ENCODE peak calls at places on chromosome 16, in nine cellular contexts. One of them, this sample, is unnamed.

GRCh38 chr16:53826658-53827057 is 122.7 kb downstream of the FTO start:
- DNase-seq in stimulated activated CD8-positive, alpha-beta memory T cell treated with anti-CD3 and anti-CD28 coated beads, Interleukin-4, amount 100 ng/mL, for 24 hours: no peak
- DNase-seq in immature natural killer cell: no peak
- DNase-seq in left kidney: no peak
- DNase-seq in germinal center: no peak
- DNase-seq in neural crest cell: no peak
- DNase-seq in activated CD4-positive, CD25-positive, alpha-beta regulatory T cell: no peak
- DNase-seq in aorta: no peak
- DNase-seq in anterior cingulate cortex: no peak
- DNase-seq in this sample: peak; percentile 54

GRCh38 chr16:3945751-3946603 is 65.5 kb upstream of the CREBBP start:
- DNase-seq in immature natural killer cell: no peak
- DNase-seq in germinal center: no peak
- DNase-seq in aorta: no peak
- DNase-seq in anterior cingulate cortex: no peak
- DNase-seq in neural crest cell: no peak
- DNase-seq in stimulated activated CD8-positive, alpha-beta memory T cell treated with anti-CD3 and anti-CD28 coated beads, Interleukin-4, amount 100 ng/mL, for 24 hours: no peak
- DNase-seq in activated CD4-positive, CD25-positive, alpha-beta regulatory T cell: no peak
- DNase-seq in left kidney: peak; percentile 90
- DNase-seq in this sample: peak; percentile 69

GRCh38 chr16:24070851-24071250 is 185.3 kb upstream of the CACNG3 start:
- DNase-seq in immature natural killer cell: peak; percentile 8
- DNase-seq in neural crest cell: peak; percentile 15
- DNase-seq in aorta: no peak
- DNase-seq in germinal center: peak; percentile 83
- DNase-seq in left kidney: peak; percentile 65
- DNase-seq in stimulated activated CD8-positive, alpha-beta memory T cell treated with anti-CD3 and anti-CD28 coated beads, Interleukin-4, amount 100 ng/mL, for 24 hours: no peak
- DNase-seq in activated CD4-positive, CD25-positive, alpha-beta regulatory T cell: no peak
- DNase-seq in anterior cingulate cortex: no peak
- DNase-seq in this sample: peak; percentile 27

GRCh38 chr16:15043344-15043743 is 12.5 kb downstream of the NTAN1 start:
- DNase-seq in anterior cingulate cortex: no peak
- DNase-seq in activated CD4-positive, CD25-positive, alpha-beta regulatory T cell: no peak
- DNase-seq in immature natural killer cell: no peak
- DNase-seq in stimulated activated CD8-positive, alpha-beta memory T cell treated with anti-CD3 and anti-CD28 coated beads, Interleukin-4, amount 100 ng/mL, for 24 hours: no peak
- DNase-seq in left kidney: no peak
- DNase-seq in aorta: no peak
- DNase-seq in neural crest cell: no peak
- DNase-seq in germinal center: no peak
- DNase-seq in this sample: no peak

GRCh38 chr16:2243031-2243528 is 6.8 kb downstream of the DNASE1L2 start:
- DNase-seq in anterior cingulate cortex: no peak
- DNase-seq in activated CD4-positive, CD25-positive, alpha-beta regulatory T cell: no peak
- DNase-seq in aorta: no peak
- DNase-seq in left kidney: no peak
- DNase-seq in germinal center: no peak
- DNase-seq in stimulated activated CD8-positive, alpha-beta memory T cell treated with anti-CD3 and anti-CD28 coated beads, Interleukin-4, amount 100 ng/mL, for 24 hours: no peak
- DNase-seq in immature natural killer cell: no peak
- DNase-seq in neural crest cell: no peak
- DNase-seq in this sample: no peak

GRCh38 chr16:17921357-17921978 is 415.1 kb downstream of the NPIPA8 start:
- DNase-seq in neural crest cell: peak; percentile 11
- DNase-seq in activated CD4-positive, CD25-positive, alpha-beta regulatory T cell: no peak
- DNase-seq in stimulated activated CD8-positive, alpha-beta memory T cell treated with anti-CD3 and anti-CD28 coated beads, Interleukin-4, amount 100 ng/mL, for 24 hours: peak; percentile 39
- DNase-seq in anterior cingulate cortex: no peak
- DNase-seq in aorta: no peak
- DNase-seq in immature natural killer cell: peak; percentile 16
- DNase-seq in left kidney: peak; percentile 25
- DNase-seq in germinal center: peak; percentile 41
- DNase-seq in this sample: no peak

GRCh38 chr16:67397812-67398545 is 4.7 kb upstream of the TPPP3 start:
- DNase-seq in aorta: peak; percentile 69
- DNase-seq in stimulated activated CD8-positive, alpha-beta memory T cell treated with anti-CD3 and anti-CD28 coated beads, Interleukin-4, amount 100 ng/mL, for 24 hours: no peak
- DNase-seq in immature natural killer cell: no peak
- DNase-seq in neural crest cell: no peak
- DNase-seq in germinal center: no peak
- DNase-seq in left kidney: peak; percentile 87
- DNase-seq in activated CD4-positive, CD25-positive, alpha-beta regulatory T cell: no peak
- DNase-seq in anterior cingulate cortex: no peak
- DNase-seq in this sample: no peak

GRCh38 chr16:83779881-83780280 is 27.9 kb upstream of the HSBP1 start:
- DNase-seq in left kidney: no peak
- DNase-seq in activated CD4-positive, CD25-positive, alpha-beta regulatory T cell: no peak
- DNase-seq in germinal center: no peak
- DNase-seq in immature natural killer cell: no peak
- DNase-seq in neural crest cell: no peak
- DNase-seq in anterior cingulate cortex: no peak
- DNase-seq in stimulated activated CD8-positive, alpha-beta memory T cell treated with anti-CD3 and anti-CD28 coated beads, Interleukin-4, amount 100 ng/mL, for 24 hours: no peak
- DNase-seq in aorta: no peak
- DNase-seq in this sample: no peak

GRCh38 chr16:80480664-80481063 is 60.1 kb upstream of the DYNLRB2 start:
- DNase-seq in left kidney: no peak
- DNase-seq in immature natural killer cell: no peak
- DNase-seq in neural crest cell: no peak
- DNase-seq in stimulated activated CD8-positive, alpha-beta memory T cell treated with anti-CD3 and anti-CD28 coated beads, Interleukin-4, amount 100 ng/mL, for 24 hours: no peak
- DNase-seq in activated CD4-positive, CD25-positive, alpha-beta regulatory T cell: no peak
- DNase-seq in aorta: no peak
- DNase-seq in germinal center: no peak
- DNase-seq in anterior cingulate cortex: no peak
- DNase-seq in this sample: no peak

GRCh38 chr16:89449726-89450335 is 40.5 kb downstream of the ANKRD11 start:
- DNase-seq in germinal center: no peak
- DNase-seq in left kidney: no peak
- DNase-seq in neural crest cell: no peak
- DNase-seq in aorta: no peak
- DNase-seq in immature natural killer cell: no peak
- DNase-seq in stimulated activated CD8-positive, alpha-beta memory T cell treated with anti-CD3 and anti-CD28 coated beads, Interleukin-4, amount 100 ng/mL, for 24 hours: no peak
- DNase-seq in anterior cingulate cortex: no peak
- DNase-seq in activated CD4-positive, CD25-positive, alpha-beta regulatory T cell: no peak
- DNase-seq in this sample: no peak

GRCh38 chr16:17590711-17591654 is 120.2 kb upstream of the XYLT1 start:
- DNase-seq in aorta: no peak
- DNase-seq in activated CD4-positive, CD25-positive, alpha-beta regulatory T cell: no peak
- DNase-seq in left kidney: no peak
- DNase-seq in stimulated activated CD8-positive, alpha-beta memory T cell treated with anti-CD3 and anti-CD28 coated beads, Interleukin-4, amount 100 ng/mL, for 24 hours: peak; percentile 53
- DNase-seq in germinal center: no peak
- DNase-seq in neural crest cell: no peak
- DNase-seq in anterior cingulate cortex: no peak
- DNase-seq in immature natural killer cell: peak; percentile 67
- DNase-seq in this sample: no peak

GRCh38 chr16:52318259-52319008 is 228.5 kb downstream of the TOX3 start:
- DNase-seq in stimulated activated CD8-positive, alpha-beta memory T cell treated with anti-CD3 and anti-CD28 coated beads, Interleukin-4, amount 100 ng/mL, for 24 hours: no peak
- DNase-seq in germinal center: no peak
- DNase-seq in left kidney: peak; percentile 3
- DNase-seq in neural crest cell: no peak
- DNase-seq in anterior cingulate cortex: no peak
- DNase-seq in immature natural killer cell: no peak
- DNase-seq in aorta: no peak
- DNase-seq in activated CD4-positive, CD25-positive, alpha-beta regulatory T cell: no peak
- DNase-seq in this sample: no peak

GRCh38 chr16:60655514-60656153 is 1380.6 kb downstream of the CDH8 start:
- DNase-seq in germinal center: no peak
- DNase-seq in aorta: no peak
- DNase-seq in neural crest cell: no peak
- DNase-seq in stimulated activated CD8-positive, alpha-beta memory T cell treated with anti-CD3 and anti-CD28 coated beads, Interleukin-4, amount 100 ng/mL, for 24 hours: no peak
- DNase-seq in left kidney: no peak
- DNase-seq in immature natural killer cell: no peak
- DNase-seq in anterior cingulate cortex: no peak
- DNase-seq in activated CD4-positive, CD25-positive, alpha-beta regulatory T cell: no peak
- DNase-seq in this sample: no peak

GRCh38 chr16:28553776-28554633 is at the start of gene SGF29:
- DNase-seq in aorta: peak; percentile 98
- DNase-seq in anterior cingulate cortex: peak; percentile 94
- DNase-seq in left kidney: peak; percentile 97
- DNase-seq in activated CD4-positive, CD25-positive, alpha-beta regulatory T cell: peak; percentile 81
- DNase-seq in immature natural killer cell: peak; percentile 96
- DNase-seq in stimulated activated CD8-positive, alpha-beta memory T cell treated with anti-CD3 and anti-CD28 coated beads, Interleukin-4, amount 100 ng/mL, for 24 hours: peak; percentile 86
- DNase-seq in germinal center: peak; percentile 97
- DNase-seq in neural crest cell: peak; percentile 80
- DNase-seq in this sample: peak; percentile 94

GRCh38 chr16:68995011-68995504 is 110.4 kb upstream of the HAS3 start:
- DNase-seq in aorta: no peak
- DNase-seq in neural crest cell: no peak
- DNase-seq in anterior cingulate cortex: no peak
- DNase-seq in immature natural killer cell: no peak
- DNase-seq in activated CD4-positive, CD25-positive, alpha-beta regulatory T cell: no peak
- DNase-seq in germinal center: no peak
- DNase-seq in left kidney: peak; percentile 43
- DNase-seq in stimulated activated CD8-positive, alpha-beta memory T cell treated with anti-CD3 and anti-CD28 coated beads, Interleukin-4, amount 100 ng/mL, for 24 hours: no peak
- DNase-seq in this sample: peak; percentile 61

GRCh38 chr16:73059779-73060178 is 11.9 kb upstream of the ZFHX3 start:
- DNase-seq in left kidney: no peak
- DNase-seq in aorta: no peak
- DNase-seq in germinal center: no peak
- DNase-seq in activated CD4-positive, CD25-positive, alpha-beta regulatory T cell: no peak
- DNase-seq in neural crest cell: no peak
- DNase-seq in anterior cingulate cortex: no peak
- DNase-seq in stimulated activated CD8-positive, alpha-beta memory T cell treated with anti-CD3 and anti-CD28 coated beads, Interleukin-4, amount 100 ng/mL, for 24 hours: no peak
- DNase-seq in immature natural killer cell: no peak
- DNase-seq in this sample: no peak

GRCh38 chr16:87931504-87931903 is 4.8 kb downstream of the CA5A start:
- DNase-seq in immature natural killer cell: no peak
- DNase-seq in left kidney: no peak
- DNase-seq in anterior cingulate cortex: no peak
- DNase-seq in activated CD4-positive, CD25-positive, alpha-beta regulatory T cell: no peak
- DNase-seq in stimulated activated CD8-positive, alpha-beta memory T cell treated with anti-CD3 and anti-CD28 coated beads, Interleukin-4, amount 100 ng/mL, for 24 hours: no peak
- DNase-seq in germinal center: no peak
- DNase-seq in neural crest cell: no peak
- DNase-seq in aorta: no peak
- DNase-seq in this sample: no peak

GRCh38 chr16:56282455-56282854 is 91.2 kb downstream of the GNAO1 start:
- DNase-seq in anterior cingulate cortex: no peak
- DNase-seq in aorta: no peak
- DNase-seq in germinal center: peak; percentile 53
- DNase-seq in neural crest cell: no peak
- DNase-seq in activated CD4-positive, CD25-positive, alpha-beta regulatory T cell: no peak
- DNase-seq in stimulated activated CD8-positive, alpha-beta memory T cell treated with anti-CD3 and anti-CD28 coated beads, Interleukin-4, amount 100 ng/mL, for 24 hours: no peak
- DNase-seq in left kidney: no peak
- DNase-seq in immature natural killer cell: no peak
- DNase-seq in this sample: no peak

GRCh38 chr16:17339764-17340541 is 130.8 kb downstream of the XYLT1 start:
- DNase-seq in aorta: peak; percentile 81
- DNase-seq in activated CD4-positive, CD25-positive, alpha-beta regulatory T cell: no peak
- DNase-seq in neural crest cell: no peak
- DNase-seq in anterior cingulate cortex: no peak
- DNase-seq in stimulated activated CD8-positive, alpha-beta memory T cell treated with anti-CD3 and anti-CD28 coated beads, Interleukin-4, amount 100 ng/mL, for 24 hours: no peak
- DNase-seq in germinal center: no peak
- DNase-seq in immature natural killer cell: no peak
- DNase-seq in left kidney: no peak
- DNase-seq in this sample: peak; percentile 22

GRCh38 chr16:55630774-55631173 is 25.0 kb upstream of the SLC6A2 start:
- DNase-seq in immature natural killer cell: no peak
- DNase-seq in aorta: no peak
- DNase-seq in anterior cingulate cortex: no peak
- DNase-seq in germinal center: no peak
- DNase-seq in activated CD4-positive, CD25-positive, alpha-beta regulatory T cell: no peak
- DNase-seq in neural crest cell: no peak
- DNase-seq in left kidney: no peak
- DNase-seq in stimulated activated CD8-positive, alpha-beta memory T cell treated with anti-CD3 and anti-CD28 coated beads, Interleukin-4, amount 100 ng/mL, for 24 hours: no peak
- DNase-seq in this sample: no peak

GRCh38 chr16:82341146-82341669 is 171.2 kb upstream of the MPHOSPH6 start:
- DNase-seq in activated CD4-positive, CD25-positive, alpha-beta regulatory T cell: no peak
- DNase-seq in left kidney: no peak
- DNase-seq in anterior cingulate cortex: no peak
- DNase-seq in aorta: no peak
- DNase-seq in germinal center: no peak
- DNase-seq in neural crest cell: no peak
- DNase-seq in immature natural killer cell: no peak
- DNase-seq in stimulated activated CD8-positive, alpha-beta memory T cell treated with anti-CD3 and anti-CD28 coated beads, Interleukin-4, amount 100 ng/mL, for 24 hours: no peak
- DNase-seq in this sample: no peak

GRCh38 chr16:8572919-8573724 is 17.2 kb downstream of the TMEM114 start:
- DNase-seq in stimulated activated CD8-positive, alpha-beta memory T cell treated with anti-CD3 and anti-CD28 coated beads, Interleukin-4, amount 100 ng/mL, for 24 hours: no peak
- DNase-seq in left kidney: peak; percentile 68
- DNase-seq in immature natural killer cell: no peak
- DNase-seq in aorta: no peak
- DNase-seq in activated CD4-positive, CD25-positive, alpha-beta regulatory T cell: no peak
- DNase-seq in neural crest cell: no peak
- DNase-seq in anterior cingulate cortex: no peak
- DNase-seq in germinal center: no peak
- DNase-seq in this sample: peak; percentile 68

GRCh38 chr16:2486645-2487516 is 12.0 kb downstream of the TBC1D24 start:
- DNase-seq in immature natural killer cell: peak; percentile 79
- DNase-seq in stimulated activated CD8-positive, alpha-beta memory T cell treated with anti-CD3 and anti-CD28 coated beads, Interleukin-4, amount 100 ng/mL, for 24 hours: peak; percentile 59
- DNase-seq in neural crest cell: no peak
- DNase-seq in germinal center: peak; percentile 88
- DNase-seq in aorta: no peak
- DNase-seq in activated CD4-positive, CD25-positive, alpha-beta regulatory T cell: peak; percentile 67
- DNase-seq in anterior cingulate cortex: peak; percentile 43
- DNase-seq in left kidney: peak; percentile 81
- DNase-seq in this sample: no peak

GRCh38 chr16:1537763-1538289 is 4.4 kb downstream of the TMEM204 start:
- DNase-seq in stimulated activated CD8-positive, alpha-beta memory T cell treated with anti-CD3 and anti-CD28 coated beads, Interleukin-4, amount 100 ng/mL, for 24 hours: no peak
- DNase-seq in anterior cingulate cortex: no peak
- DNase-seq in germinal center: no peak
- DNase-seq in left kidney: no peak
- DNase-seq in aorta: no peak
- DNase-seq in immature natural killer cell: no peak
- DNase-seq in neural crest cell: no peak
- DNase-seq in activated CD4-positive, CD25-positive, alpha-beta regulatory T cell: no peak
- DNase-seq in this sample: no peak

GRCh38 chr16:88681709-88682451 is 4.4 kb downstream of the SNAI3 start:
- DNase-seq in anterior cingulate cortex: peak; percentile 55
- DNase-seq in stimulated activated CD8-positive, alpha-beta memory T cell treated with anti-CD3 and anti-CD28 coated beads, Interleukin-4, amount 100 ng/mL, for 24 hours: no peak
- DNase-seq in germinal center: peak; percentile 85
- DNase-seq in neural crest cell: no peak
- DNase-seq in aorta: peak; percentile 76
- DNase-seq in left kidney: peak; percentile 52
- DNase-seq in activated CD4-positive, CD25-positive, alpha-beta regulatory T cell: no peak
- DNase-seq in immature natural killer cell: peak; percentile 28
- DNase-seq in this sample: no peak

GRCh38 chr16:88527186-88527936 is 42.8 kb upstream of the ZC3H18 start:
- DNase-seq in germinal center: peak; percentile 71
- DNase-seq in aorta: peak; percentile 87
- DNase-seq in left kidney: peak; percentile 86
- DNase-seq in neural crest cell: peak; percentile 73
- DNase-seq in activated CD4-positive, CD25-positive, alpha-beta regulatory T cell: peak; percentile 40
- DNase-seq in immature natural killer cell: peak; percentile 67
- DNase-seq in stimulated activated CD8-positive, alpha-beta memory T cell treated with anti-CD3 and anti-CD28 coated beads, Interleukin-4, amount 100 ng/mL, for 24 hours: peak; percentile 51
- DNase-seq in anterior cingulate cortex: peak; percentile 35
- DNase-seq in this sample: peak; percentile 80

GRCh38 chr16:61820398-61820797 is 215.8 kb downstream of the CDH8 start:
- DNase-seq in germinal center: no peak
- DNase-seq in aorta: no peak
- DNase-seq in activated CD4-positive, CD25-positive, alpha-beta regulatory T cell: no peak
- DNase-seq in neural crest cell: no peak
- DNase-seq in anterior cingulate cortex: no peak
- DNase-seq in stimulated activated CD8-positive, alpha-beta memory T cell treated with anti-CD3 and anti-CD28 coated beads, Interleukin-4, amount 100 ng/mL, for 24 hours: no peak
- DNase-seq in left kidney: no peak
- DNase-seq in immature natural killer cell: no peak
- DNase-seq in this sample: no peak

GRCh38 chr16:12544477-12545291 is 259.0 kb downstream of the CPPED1 start:
- DNase-seq in immature natural killer cell: no peak
- DNase-seq in germinal center: peak; percentile 17
- DNase-seq in left kidney: no peak
- DNase-seq in activated CD4-positive, CD25-positive, alpha-beta regulatory T cell: no peak
- DNase-seq in anterior cingulate cortex: no peak
- DNase-seq in stimulated activated CD8-positive, alpha-beta memory T cell treated with anti-CD3 and anti-CD28 coated beads, Interleukin-4, amount 100 ng/mL, for 24 hours: no peak
- DNase-seq in aorta: no peak
- DNase-seq in neural crest cell: no peak
- DNase-seq in this sample: no peak

GRCh38 chr16:67149276-67150057 is 1.3 kb downstream of the B3GNT9 start:
- DNase-seq in germinal center: no peak
- DNase-seq in stimulated activated CD8-positive, alpha-beta memory T cell treated with anti-CD3 and anti-CD28 coated beads, Interleukin-4, amount 100 ng/mL, for 24 hours: no peak
- DNase-seq in left kidney: peak; percentile 36
- DNase-seq in anterior cingulate cortex: no peak
- DNase-seq in activated CD4-positive, CD25-positive, alpha-beta regulatory T cell: no peak
- DNase-seq in aorta: peak; percentile 71
- DNase-seq in immature natural killer cell: no peak
- DNase-seq in neural crest cell: no peak
- DNase-seq in this sample: no peak